ENCODE peak calls at places on chromosomes 13 and 19, in six cellular contexts. One of them, this sample, is unnamed.

GRCh38 chr13:110677731-110678545 is 28.0 kb downstream of the CARS2 start:
- DNase-seq in stimulated activated CD8-positive, alpha-beta memory T cell treated with anti-CD3 and anti-CD28 coated beads, Interleukin-4, amount 100 ng/mL, for 1 hour: no peak
- DNase-seq in EL: peak
- DNase-seq in CD8-positive, alpha-beta T cell: no peak
- DNase-seq in dorsolateral prefrontal cortex: no peak
- DNase-seq in substantia nigra: no peak
- DNase-seq in this sample: no peak

GRCh38 chr19:51690359-51691121 is 2.6 kb upstream of the SPACA6 start:
- DNase-seq in stimulated activated CD8-positive, alpha-beta memory T cell treated with anti-CD3 and anti-CD28 coated beads, Interleukin-4, amount 100 ng/mL, for 1 hour: no peak
- DNase-seq in EL: peak
- DNase-seq in CD8-positive, alpha-beta T cell: peak
- DNase-seq in dorsolateral prefrontal cortex: peak
- DNase-seq in substantia nigra: peak
- DNase-seq in this sample: peak

GRCh38 chr19:27793644-27794443 is 1419.1 kb downstream of the UQCRFS1 start:
- DNase-seq in stimulated activated CD8-positive, alpha-beta memory T cell treated with anti-CD3 and anti-CD28 coated beads, Interleukin-4, amount 100 ng/mL, for 1 hour: peak
- DNase-seq in EL: peak
- DNase-seq in CD8-positive, alpha-beta T cell: peak
- DNase-seq in dorsolateral prefrontal cortex: peak
- DNase-seq in substantia nigra: peak
- DNase-seq in this sample: peak

GRCh38 chr13:76696370-76696769 is 189.8 kb downstream of the KCTD12 start:
- DNase-seq in stimulated activated CD8-positive, alpha-beta memory T cell treated with anti-CD3 and anti-CD28 coated beads, Interleukin-4, amount 100 ng/mL, for 1 hour: no peak
- DNase-seq in EL: no peak
- DNase-seq in CD8-positive, alpha-beta T cell: no peak
- DNase-seq in dorsolateral prefrontal cortex: no peak
- DNase-seq in substantia nigra: no peak
- DNase-seq in this sample: no peak

GRCh38 chr19:30387311-30388115 is 15.3 kb downstream of the ZNF536 start:
- DNase-seq in stimulated activated CD8-positive, alpha-beta memory T cell treated with anti-CD3 and anti-CD28 coated beads, Interleukin-4, amount 100 ng/mL, for 1 hour: no peak
- DNase-seq in EL: no peak
- DNase-seq in CD8-positive, alpha-beta T cell: no peak
- DNase-seq in dorsolateral prefrontal cortex: no peak
- DNase-seq in substantia nigra: no peak
- DNase-seq in this sample: no peak

GRCh38 chr13:99970761-99971575 is 599 bp downstream of the ZIC5 start:
- DNase-seq in stimulated activated CD8-positive, alpha-beta memory T cell treated with anti-CD3 and anti-CD28 coated beads, Interleukin-4, amount 100 ng/mL, for 1 hour: no peak
- DNase-seq in EL: no peak
- DNase-seq in CD8-positive, alpha-beta T cell: no peak
- DNase-seq in dorsolateral prefrontal cortex: no peak
- DNase-seq in substantia nigra: no peak
- DNase-seq in this sample: no peak

GRCh38 chr19:53960886-53961285 is 1.9 kb upstream of the CACNG8 start:
- DNase-seq in stimulated activated CD8-positive, alpha-beta memory T cell treated with anti-CD3 and anti-CD28 coated beads, Interleukin-4, amount 100 ng/mL, for 1 hour: no peak
- DNase-seq in EL: no peak
- DNase-seq in CD8-positive, alpha-beta T cell: no peak
- DNase-seq in dorsolateral prefrontal cortex: no peak
- DNase-seq in substantia nigra: no peak
- DNase-seq in this sample: no peak

GRCh38 chr19:18366027-18366435 is 19.9 kb upstream of the GDF15 start:
- DNase-seq in stimulated activated CD8-positive, alpha-beta memory T cell treated with anti-CD3 and anti-CD28 coated beads, Interleukin-4, amount 100 ng/mL, for 1 hour: no peak
- DNase-seq in EL: no peak
- DNase-seq in CD8-positive, alpha-beta T cell: no peak
- DNase-seq in dorsolateral prefrontal cortex: no peak
- DNase-seq in substantia nigra: no peak
- DNase-seq in this sample: no peak

GRCh38 chr13:85610024-85610423 is 189.2 kb downstream of the SLITRK6 start:
- DNase-seq in stimulated activated CD8-positive, alpha-beta memory T cell treated with anti-CD3 and anti-CD28 coated beads, Interleukin-4, amount 100 ng/mL, for 1 hour: no peak
- DNase-seq in EL: no peak
- DNase-seq in CD8-positive, alpha-beta T cell: no peak
- DNase-seq in dorsolateral prefrontal cortex: no peak
- DNase-seq in substantia nigra: no peak
- DNase-seq in this sample: no peak

GRCh38 chr19:13014101-13014920 is 19.0 kb downstream of the NFIX start:
- DNase-seq in stimulated activated CD8-positive, alpha-beta memory T cell treated with anti-CD3 and anti-CD28 coated beads, Interleukin-4, amount 100 ng/mL, for 1 hour: no peak
- DNase-seq in EL: no peak
- DNase-seq in CD8-positive, alpha-beta T cell: no peak
- DNase-seq in dorsolateral prefrontal cortex: peak
- DNase-seq in substantia nigra: peak
- DNase-seq in this sample: peak

GRCh38 chr13:40123962-40124647 is 468.6 kb downstream of the COG6 start:
- DNase-seq in stimulated activated CD8-positive, alpha-beta memory T cell treated with anti-CD3 and anti-CD28 coated beads, Interleukin-4, amount 100 ng/mL, for 1 hour: no peak
- DNase-seq in EL: no peak
- DNase-seq in CD8-positive, alpha-beta T cell: no peak
- DNase-seq in dorsolateral prefrontal cortex: no peak
- DNase-seq in substantia nigra: no peak
- DNase-seq in this sample: no peak

GRCh38 chr19:16876904-16877361 is 11.9 kb upstream of the F2RL3 start:
- DNase-seq in stimulated activated CD8-positive, alpha-beta memory T cell treated with anti-CD3 and anti-CD28 coated beads, Interleukin-4, amount 100 ng/mL, for 1 hour: no peak
- DNase-seq in EL: peak
- DNase-seq in CD8-positive, alpha-beta T cell: no peak
- DNase-seq in dorsolateral prefrontal cortex: no peak
- DNase-seq in substantia nigra: no peak
- DNase-seq in this sample: peak

GRCh38 chr19:11787536-11787935 is 10.8 kb upstream of the ZNF491 start:
- DNase-seq in stimulated activated CD8-positive, alpha-beta memory T cell treated with anti-CD3 and anti-CD28 coated beads, Interleukin-4, amount 100 ng/mL, for 1 hour: no peak
- DNase-seq in EL: no peak
- DNase-seq in CD8-positive, alpha-beta T cell: no peak
- DNase-seq in dorsolateral prefrontal cortex: no peak
- DNase-seq in substantia nigra: no peak
- DNase-seq in this sample: no peak

GRCh38 chr13:29571876-29572570 is 23.5 kb downstream of the SLC7A1 start:
- DNase-seq in stimulated activated CD8-positive, alpha-beta memory T cell treated with anti-CD3 and anti-CD28 coated beads, Interleukin-4, amount 100 ng/mL, for 1 hour: no peak
- DNase-seq in EL: no peak
- DNase-seq in CD8-positive, alpha-beta T cell: no peak
- DNase-seq in dorsolateral prefrontal cortex: no peak
- DNase-seq in substantia nigra: no peak
- DNase-seq in this sample: no peak

GRCh38 chr13:35501721-35502235 is 25.3 kb upstream of the MAB21L1 start:
- DNase-seq in stimulated activated CD8-positive, alpha-beta memory T cell treated with anti-CD3 and anti-CD28 coated beads, Interleukin-4, amount 100 ng/mL, for 1 hour: no peak
- DNase-seq in EL: no peak
- DNase-seq in CD8-positive, alpha-beta T cell: no peak
- DNase-seq in dorsolateral prefrontal cortex: no peak
- DNase-seq in substantia nigra: no peak
- DNase-seq in this sample: no peak

GRCh38 chr13:27534976-27535370 is 84.6 kb upstream of the MTIF3 start:
- DNase-seq in stimulated activated CD8-positive, alpha-beta memory T cell treated with anti-CD3 and anti-CD28 coated beads, Interleukin-4, amount 100 ng/mL, for 1 hour: no peak
- DNase-seq in EL: no peak
- DNase-seq in CD8-positive, alpha-beta T cell: no peak
- DNase-seq in dorsolateral prefrontal cortex: no peak
- DNase-seq in substantia nigra: no peak
- DNase-seq in this sample: no peak

GRCh38 chr13:51781246-51782022 is 22.5 kb downstream of the DHRS12 start:
- DNase-seq in stimulated activated CD8-positive, alpha-beta memory T cell treated with anti-CD3 and anti-CD28 coated beads, Interleukin-4, amount 100 ng/mL, for 1 hour: no peak
- DNase-seq in EL: peak
- DNase-seq in CD8-positive, alpha-beta T cell: no peak
- DNase-seq in dorsolateral prefrontal cortex: no peak
- DNase-seq in substantia nigra: no peak
- DNase-seq in this sample: peak

GRCh38 chr19:57302020-57302465 is 18.2 kb upstream of the ZNF543 start:
- DNase-seq in stimulated activated CD8-positive, alpha-beta memory T cell treated with anti-CD3 and anti-CD28 coated beads, Interleukin-4, amount 100 ng/mL, for 1 hour: no peak
- DNase-seq in EL: peak
- DNase-seq in CD8-positive, alpha-beta T cell: no peak
- DNase-seq in dorsolateral prefrontal cortex: no peak
- DNase-seq in substantia nigra: no peak
- DNase-seq in this sample: no peak

GRCh38 chr13:99380921-99381645 is 73.9 kb upstream of the GPR183 start:
- DNase-seq in stimulated activated CD8-positive, alpha-beta memory T cell treated with anti-CD3 and anti-CD28 coated beads, Interleukin-4, amount 100 ng/mL, for 1 hour: no peak
- DNase-seq in EL: no peak
- DNase-seq in CD8-positive, alpha-beta T cell: peak
- DNase-seq in dorsolateral prefrontal cortex: no peak
- DNase-seq in substantia nigra: no peak
- DNase-seq in this sample: no peak

GRCh38 chr19:47157455-47158321 is 27.1 kb downstream of the SAE1 start:
- DNase-seq in stimulated activated CD8-positive, alpha-beta memory T cell treated with anti-CD3 and anti-CD28 coated beads, Interleukin-4, amount 100 ng/mL, for 1 hour: no peak
- DNase-seq in EL: peak
- DNase-seq in CD8-positive, alpha-beta T cell: peak
- DNase-seq in dorsolateral prefrontal cortex: no peak
- DNase-seq in substantia nigra: no peak
- DNase-seq in this sample: peak

GRCh38 chr13:79447741-79448140 is 33.2 kb upstream of the NDFIP2 start:
- DNase-seq in stimulated activated CD8-positive, alpha-beta memory T cell treated with anti-CD3 and anti-CD28 coated beads, Interleukin-4, amount 100 ng/mL, for 1 hour: no peak
- DNase-seq in EL: no peak
- DNase-seq in CD8-positive, alpha-beta T cell: no peak
- DNase-seq in dorsolateral prefrontal cortex: no peak
- DNase-seq in substantia nigra: no peak
- DNase-seq in this sample: no peak

GRCh38 chr13:109529964-109530363 is 256.4 kb downstream of the IRS2 start:
- DNase-seq in stimulated activated CD8-positive, alpha-beta memory T cell treated with anti-CD3 and anti-CD28 coated beads, Interleukin-4, amount 100 ng/mL, for 1 hour: no peak
- DNase-seq in EL: no peak
- DNase-seq in CD8-positive, alpha-beta T cell: no peak
- DNase-seq in dorsolateral prefrontal cortex: no peak
- DNase-seq in substantia nigra: no peak
- DNase-seq in this sample: no peak

GRCh38 chr19:18379803-18380747 is 5.9 kb upstream of the GDF15 start:
- DNase-seq in stimulated activated CD8-positive, alpha-beta memory T cell treated with anti-CD3 and anti-CD28 coated beads, Interleukin-4, amount 100 ng/mL, for 1 hour: no peak
- DNase-seq in EL: peak
- DNase-seq in CD8-positive, alpha-beta T cell: no peak
- DNase-seq in dorsolateral prefrontal cortex: no peak
- DNase-seq in substantia nigra: no peak
- DNase-seq in this sample: peak

GRCh38 chr19:5667751-5668271 is 12.5 kb downstream of the MICOS13 start:
- DNase-seq in stimulated activated CD8-positive, alpha-beta memory T cell treated with anti-CD3 and anti-CD28 coated beads, Interleukin-4, amount 100 ng/mL, for 1 hour: no peak
- DNase-seq in EL: no peak
- DNase-seq in CD8-positive, alpha-beta T cell: no peak
- DNase-seq in dorsolateral prefrontal cortex: no peak
- DNase-seq in substantia nigra: no peak
- DNase-seq in this sample: no peak

GRCh38 chr13:73248711-73249580 is 190.1 kb downstream of the KLF5 start:
- DNase-seq in stimulated activated CD8-positive, alpha-beta memory T cell treated with anti-CD3 and anti-CD28 coated beads, Interleukin-4, amount 100 ng/mL, for 1 hour: no peak
- DNase-seq in EL: no peak
- DNase-seq in CD8-positive, alpha-beta T cell: no peak
- DNase-seq in dorsolateral prefrontal cortex: no peak
- DNase-seq in substantia nigra: no peak
- DNase-seq in this sample: no peak

GRCh38 chr13:80753951-80754350 is 413.0 kb upstream of the SPRY2 start:
- DNase-seq in stimulated activated CD8-positive, alpha-beta memory T cell treated with anti-CD3 and anti-CD28 coated beads, Interleukin-4, amount 100 ng/mL, for 1 hour: no peak
- DNase-seq in EL: no peak
- DNase-seq in CD8-positive, alpha-beta T cell: no peak
- DNase-seq in dorsolateral prefrontal cortex: no peak
- DNase-seq in substantia nigra: no peak
- DNase-seq in this sample: no peak

GRCh38 chr19:42989851-42990250 is 36.4 kb downstream of the PSG11 start:
- DNase-seq in stimulated activated CD8-positive, alpha-beta memory T cell treated with anti-CD3 and anti-CD28 coated beads, Interleukin-4, amount 100 ng/mL, for 1 hour: no peak
- DNase-seq in EL: no peak
- DNase-seq in CD8-positive, alpha-beta T cell: no peak
- DNase-seq in dorsolateral prefrontal cortex: no peak
- DNase-seq in substantia nigra: no peak
- DNase-seq in this sample: no peak

GRCh38 chr19:45779231-45780145 is 2.8 kb downstream of the DMPK start:
- DNase-seq in stimulated activated CD8-positive, alpha-beta memory T cell treated with anti-CD3 and anti-CD28 coated beads, Interleukin-4, amount 100 ng/mL, for 1 hour: peak
- DNase-seq in EL: peak
- DNase-seq in CD8-positive, alpha-beta T cell: peak
- DNase-seq in dorsolateral prefrontal cortex: no peak
- DNase-seq in substantia nigra: no peak
- DNase-seq in this sample: peak

GRCh38 chr13:60590775-60591174 is 193.8 kb downstream of the TDRD3 start:
- DNase-seq in stimulated activated CD8-positive, alpha-beta memory T cell treated with anti-CD3 and anti-CD28 coated beads, Interleukin-4, amount 100 ng/mL, for 1 hour: no peak
- DNase-seq in EL: no peak
- DNase-seq in CD8-positive, alpha-beta T cell: no peak
- DNase-seq in dorsolateral prefrontal cortex: no peak
- DNase-seq in substantia nigra: no peak
- DNase-seq in this sample: peak

GRCh38 chr13:23455401-23456185 is 22.1 kb upstream of the SACS start:
- DNase-seq in stimulated activated CD8-positive, alpha-beta memory T cell treated with anti-CD3 and anti-CD28 coated beads, Interleukin-4, amount 100 ng/mL, for 1 hour: no peak
- DNase-seq in EL: no peak
- DNase-seq in CD8-positive, alpha-beta T cell: no peak
- DNase-seq in dorsolateral prefrontal cortex: no peak
- DNase-seq in substantia nigra: no peak
- DNase-seq in this sample: no peak

GRCh38 chr19:45860359-45861259 is 2.3 kb downstream of the SYMPK start:
- DNase-seq in stimulated activated CD8-positive, alpha-beta memory T cell treated with anti-CD3 and anti-CD28 coated beads, Interleukin-4, amount 100 ng/mL, for 1 hour: no peak
- DNase-seq in EL: no peak
- DNase-seq in CD8-positive, alpha-beta T cell: no peak
- DNase-seq in dorsolateral prefrontal cortex: no peak
- DNase-seq in substantia nigra: no peak
- DNase-seq in this sample: no peak

GRCh38 chr13:78239681-78240080 is 321.1 kb upstream of the EDNRB start:
- DNase-seq in stimulated activated CD8-positive, alpha-beta memory T cell treated with anti-CD3 and anti-CD28 coated beads, Interleukin-4, amount 100 ng/mL, for 1 hour: no peak
- DNase-seq in EL: no peak
- DNase-seq in CD8-positive, alpha-beta T cell: no peak
- DNase-seq in dorsolateral prefrontal cortex: no peak
- DNase-seq in substantia nigra: no peak
- DNase-seq in this sample: no peak